ENCODE peak calls at places on chromosomes 11 and 22, in six cellular contexts. I is astrocyte of the cerebellum, E is kidney, X is fibroblast of lung, K is H1, L is HepG2. F is an unnamed sample.

GRCh38 chr11:99368579-99368978 is 347.8 kb downstream of the CNTN5 start:
- DNase-seq in I (peak), E (no peak), X (peak), K (no peak), L (no peak), F (no peak)

GRCh38 chr11:123364145-123364544 is 65.9 kb upstream of the GRAMD1B start:
- DNase-seq in I (no peak), E (no peak), X (no peak), K (no peak), L (no peak), F (no peak)

GRCh38 chr11:68753300-68753699 is 2.0 kb upstream of the TESMIN start:
- DNase-seq in I (no peak), E (no peak), X (no peak), K (no peak), L (no peak), F (no peak)

GRCh38 chr11:60370811-60371297 is 7.5 kb upstream of the MS4A7 start:
- DNase-seq in I (no peak), E (no peak), X (no peak), K (no peak), L (peak), F (no peak)

GRCh38 chr22:17269224-17269606 is 50.0 kb upstream of the ADA2 start:
- DNase-seq in I (no peak), E (no peak), X (no peak), K (no peak), L (no peak), F (no peak)

GRCh38 chr22:41976070-41976901 is 7.0 kb downstream of the SEPTIN3 start:
- DNase-seq in I (no peak), E (no peak), X (no peak), K (peak), L (no peak), F (peak)

GRCh38 chr11:133681901-133682300 is 149.6 kb upstream of the OPCML start:
- DNase-seq in I (no peak), E (no peak), X (no peak), K (peak), L (no peak), F (no peak)

GRCh38 chr11:17171916-17172315 is 35.9 kb downstream of the PIK3C2A start:
- DNase-seq in I (no peak), E (no peak), X (no peak), K (no peak), L (no peak), F (no peak)

GRCh38 chr11:95058622-95059021 is 8.1 kb upstream of the SRSF8 start:
- DNase-seq in I (no peak), E (no peak), X (no peak), K (no peak), L (no peak), F (no peak)

GRCh38 chr22:35522571-35523149 is 18.0 kb upstream of the RASD2 start:
- DNase-seq in I (no peak), E (no peak), X (no peak), K (no peak), L (no peak), F (no peak)

GRCh38 chr11:72391638-72392423 is 42.5 kb downstream of the CLPB start:
- DNase-seq in I (no peak), E (no peak), X (no peak), K (no peak), L (peak), F (no peak)

GRCh38 chr22:24051028-24051427 is 39.9 kb downstream of the CABIN1 start:
- DNase-seq in I (no peak), E (no peak), X (no peak), K (no peak), L (no peak), F (no peak)

GRCh38 chr11:94186342-94187203 is 57.9 kb downstream of the PANX1 start:
- DNase-seq in I (no peak), E (no peak), X (no peak), K (no peak), L (no peak), F (no peak)

GRCh38 chr11:96152623-96153022 is 190.4 kb downstream of the MAML2 start:
- DNase-seq in I (no peak), E (no peak), X (no peak), K (no peak), L (no peak), F (no peak)

GRCh38 chr11:84890706-84891105 is 736.4 kb downstream of the DLG2 start:
- DNase-seq in I (no peak), E (no peak), X (no peak), K (no peak), L (no peak), F (no peak)

GRCh38 chr11:592501-592900 is 16.2 kb downstream of the PHRF1 start:
- DNase-seq in I (no peak), E (no peak), X (no peak), K (no peak), L (no peak), F (no peak)

GRCh38 chr11:45171550-45171949 is 25.1 kb downstream of the PRDM11 start:
- DNase-seq in I (no peak), E (no peak), X (no peak), K (no peak), L (no peak), F (no peak)

GRCh38 chr22:41099036-41099435 is 6.6 kb downstream of the EP300 start:
- DNase-seq in I (no peak), E (no peak), X (no peak), K (no peak), L (no peak), F (no peak)

GRCh38 chr11:111526501-111526900 is 11.9 kb downstream of the HOATZ start:
- DNase-seq in I (no peak), E (no peak), X (peak), K (no peak), L (no peak), F (no peak)

GRCh38 chr11:1749787-1750351 is 526 bp downstream of the IFITM10 start:
- DNase-seq in I (peak), E (peak), X (peak), K (no peak), L (no peak), F (no peak)

GRCh38 chr11:35945137-35945518 is 1.3 kb downstream of the LDLRAD3 start:
- DNase-seq in I (no peak), E (no peak), X (no peak), K (no peak), L (no peak), F (no peak)

GRCh38 chr11:79253280-79253679 is 187.6 kb downstream of the TENM4 start:
- DNase-seq in I (no peak), E (no peak), X (no peak), K (no peak), L (no peak), F (no peak)

GRCh38 chr11:17244046-17244445 is 32.5 kb upstream of the NUCB2 start:
- DNase-seq in I (no peak), E (no peak), X (no peak), K (no peak), L (no peak), F (no peak)

GRCh38 chr11:73308003-73308962 is at the start of gene ARHGEF17:
- DNase-seq in I (no peak), E (peak), X (peak), K (peak), L (peak), F (peak)

GRCh38 chr11:64765291-64765803 is 5.6 kb upstream of the PYGM start:
- DNase-seq in I (no peak), E (peak), X (no peak), K (no peak), L (no peak), F (no peak)
- TF ChIP-seq CTCF in I (peak), E (no peak), X (peak), K (peak), L (no peak), F (no peak)

GRCh38 chr22:27786253-27786898 is 15.2 kb downstream of the MN1 start:
- DNase-seq in I (no peak), E (no peak), X (no peak), K (no peak), L (no peak), F (no peak)

GRCh38 chr22:27790396-27791216 is 10.9 kb downstream of the MN1 start:
- DNase-seq in I (no peak), E (no peak), X (no peak), K (no peak), L (no peak), F (no peak)

GRCh38 chr22:27785818-27786217 is 15.7 kb downstream of the MN1 start:
- DNase-seq in I (no peak), E (no peak), X (no peak), K (no peak), L (no peak), F (no peak)

GRCh38 chr22:27791494-27792241 is 9.9 kb downstream of the MN1 start:
- DNase-seq in I (no peak), E (no peak), X (no peak), K (no peak), L (no peak), F (no peak)

DNA sequence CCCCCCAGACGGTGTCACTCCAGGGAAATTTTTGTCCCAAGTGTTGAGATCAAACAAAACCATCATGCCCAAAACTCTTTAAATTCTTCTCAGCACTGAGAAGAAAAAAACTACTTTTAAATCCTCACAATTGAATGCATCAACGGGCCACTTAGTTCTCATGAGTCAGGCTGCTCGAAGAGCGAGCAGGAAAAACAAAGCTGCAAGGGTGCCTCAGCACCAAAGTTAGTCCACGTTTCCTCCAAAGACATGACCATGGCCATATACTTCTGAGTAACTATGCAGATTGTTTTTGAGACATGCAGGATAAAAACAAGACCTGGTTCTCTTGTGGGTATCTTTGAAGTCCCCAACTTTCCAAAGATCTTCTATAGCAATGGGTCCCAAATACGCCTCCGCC is 12.7 kb downstream of the MN1 start:
- DNase-seq in I (no peak), E (no peak), X (no peak), K (no peak), L (no peak), F (no peak)
- TF ChIP-seq CTCF in I (no peak), E (no peak), X (no peak), K (no peak), L (no peak), F (no peak)

DNA sequence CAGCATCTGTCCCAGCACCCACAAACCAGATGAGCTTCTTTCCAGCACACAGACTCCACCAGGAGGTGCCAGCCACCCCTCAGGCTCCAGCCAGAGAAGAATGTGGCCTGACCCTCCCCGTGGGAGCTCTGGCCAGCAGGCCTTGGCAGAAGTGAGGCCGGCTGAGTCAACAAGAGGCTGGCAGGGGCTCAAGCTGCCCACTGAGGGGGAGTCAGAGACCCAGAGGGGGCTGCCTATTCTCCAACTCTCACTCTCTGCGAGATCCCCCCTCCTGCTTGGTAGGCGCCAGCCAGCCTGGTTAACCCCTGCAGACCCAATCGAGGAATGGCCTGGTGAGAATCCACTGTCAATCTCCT is 10.6 kb upstream of the CDC42EP1 start:
- DNase-seq in I (no peak), E (peak), X (peak), K (no peak), L (no peak), F (no peak)
- TF ChIP-seq CTCF in I (peak), E (no peak), X (peak), K (peak), L (peak), F (no peak)

GRCh38 chr11:31800398-31801265 is 10.5 kb downstream of the PAX6 start:
- DNase-seq in I (no peak), E (no peak), X (no peak), K (no peak), L (no peak), F (no peak)

GRCh38 chr11:31798057-31799035 is 12.8 kb downstream of the PAX6 start:
- DNase-seq in I (no peak), E (no peak), X (no peak), K (peak), L (no peak), F (no peak)

GRCh38 chr11:31797227-31798056 is 13.7 kb downstream of the PAX6 start:
- DNase-seq in I (no peak), E (no peak), X (no peak), K (no peak), L (no peak), F (no peak)

GRCh38 chr11:31799794-31800397 is 11.2 kb downstream of the PAX6 start:
- DNase-seq in I (no peak), E (no peak), X (no peak), K (no peak), L (no peak), F (no peak)

DNA sequence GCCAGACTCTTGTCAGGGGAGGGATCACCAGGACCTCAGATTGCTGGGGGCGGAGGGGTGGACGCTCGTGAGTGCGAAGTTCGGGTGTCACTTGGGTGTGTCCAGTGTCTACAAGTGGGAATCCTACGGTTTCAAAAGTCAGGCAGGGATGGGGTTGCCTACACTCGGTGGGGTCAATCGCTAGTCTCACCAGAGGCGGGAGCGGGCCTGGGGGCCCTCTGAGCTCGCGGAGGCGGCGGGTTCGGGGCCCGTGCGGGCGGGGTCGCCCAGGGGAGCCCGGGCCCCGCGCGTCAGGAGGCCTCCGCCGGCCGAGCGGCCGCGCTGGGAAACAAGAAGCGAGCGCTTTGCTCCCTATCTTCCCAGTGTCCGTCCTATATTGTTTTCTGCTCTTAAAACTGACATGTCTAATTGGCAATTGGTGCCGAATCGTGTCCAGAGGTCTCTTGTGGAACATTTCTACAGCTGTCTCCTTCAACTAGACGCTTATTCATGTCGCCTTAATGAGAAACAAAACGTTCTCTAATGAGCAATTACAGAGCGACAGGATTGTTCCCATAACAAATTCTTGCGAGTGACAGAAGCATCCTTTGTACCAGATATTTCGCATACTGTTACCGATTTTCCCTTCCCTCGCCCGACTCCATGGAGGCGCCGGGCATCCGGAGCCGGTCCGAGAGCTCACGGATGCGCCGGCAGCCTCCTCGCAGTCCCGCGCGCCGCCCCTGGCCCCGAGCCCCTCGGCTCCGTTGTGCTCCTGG is 11.9 kb downstream of the PAX6 start:
- DNase-seq in I (no peak), E (no peak), X (no peak), K (no peak), L (no peak), F (no peak)
- TF ChIP-seq CTCF in I (no peak), E (no peak), X (no peak), K (no peak), L (no peak), F (no peak)

GRCh38 chr22:31154975-31155374 is 5.0 kb upstream of the RNF185 start:
- DNase-seq in I (no peak), E (no peak), X (peak), K (no peak), L (no peak), F (no peak)
- TF ChIP-seq CTCF in I (no peak), E (no peak), X (no peak), K (no peak), L (no peak), F (no peak)

F was measured in D721Med.